ENCODE peak calls at places on chromosomes 16 and 17, in five cellular contexts. G is cardiac muscle cell, M is heart left ventricle, F is OCI-LY7, P is A549. N is an unnamed sample.

GRCh38 chr17:35740997-35741931 is 9.8 kb downstream of the RASL10B start:
- DNase-seq in M (no peak), G (peak), P (no peak), F (no peak), N (no peak)

GRCh38 chr16:68762996-68763756 is 26.1 kb downstream of the CDH1 start:
- DNase-seq in F (no peak), P (no peak), G (peak), M (no peak), N (no peak)

GRCh38 chr16:1347962-1348361 is 3.7 kb downstream of the TSR3 start:
- DNase-seq in G (no peak), P (no peak), F (no peak), M (no peak), N (no peak)

GRCh38 chr16:27475561-27475960 is 73.6 kb downstream of the IL21R start:
- DNase-seq in M (no peak), F (no peak), G (peak), P (no peak), N (no peak)

GRCh38 chr17:65533855-65534457 is 27.5 kb downstream of the AXIN2 start:
- DNase-seq in G (no peak), F (no peak), P (no peak), M (no peak), N (no peak)

GRCh38 chr17:27602721-27603445 is 28.1 kb upstream of the LGALS9 start:
- DNase-seq in M (peak), F (peak), P (peak), G (peak), N (peak)

GRCh38 chr17:8073627-8074485 is 13.7 kb downstream of the ALOX12B start:
- DNase-seq in G (peak), P (peak), M (peak), F (peak), N (peak)

GRCh38 chr16:2420035-2420434 is 9.2 kb upstream of the CCNF start:
- DNase-seq in M (no peak), P (no peak), G (peak), F (no peak), N (no peak)

GRCh38 chr16:87970206-87970605 is 19.0 kb downstream of the BANP start:
- DNase-seq in F (no peak), P (no peak), G (peak), M (no peak), N (no peak)

GRCh38 chr17:55163408-55163807 is 101.4 kb upstream of the HLF start:
- DNase-seq in P (no peak), M (no peak), F (peak), G (no peak), N (no peak)

GRCh38 chr17:79993390-79994221 is 42.1 kb downstream of the TBC1D16 start:
- DNase-seq in M (peak), P (peak), F (peak), G (peak), N (peak)

GRCh38 chr17:40553694-40554534 is 11.4 kb downstream of the CCR7 start:
- DNase-seq in F (peak), G (peak), P (no peak), M (peak), N (peak)

GRCh38 chr17:38456031-38456815 is 28.0 kb downstream of the ARHGAP23 start:
- DNase-seq in G (no peak), P (no peak), M (no peak), F (no peak), N (no peak)

GRCh38 chr17:38453951-38454421 is 25.7 kb downstream of the ARHGAP23 start:
- DNase-seq in F (no peak), G (peak), P (peak), M (peak), N (no peak)

GRCh38 chr17:38455288-38455915 is 27.1 kb downstream of the ARHGAP23 start:
- DNase-seq in M (no peak), G (peak), F (no peak), P (no peak), N (no peak)

GRCh38 chr17:38452719-38453118 is 24.5 kb downstream of the ARHGAP23 start:
- DNase-seq in P (no peak), F (no peak), M (no peak), G (no peak), N (no peak)

DNA sequence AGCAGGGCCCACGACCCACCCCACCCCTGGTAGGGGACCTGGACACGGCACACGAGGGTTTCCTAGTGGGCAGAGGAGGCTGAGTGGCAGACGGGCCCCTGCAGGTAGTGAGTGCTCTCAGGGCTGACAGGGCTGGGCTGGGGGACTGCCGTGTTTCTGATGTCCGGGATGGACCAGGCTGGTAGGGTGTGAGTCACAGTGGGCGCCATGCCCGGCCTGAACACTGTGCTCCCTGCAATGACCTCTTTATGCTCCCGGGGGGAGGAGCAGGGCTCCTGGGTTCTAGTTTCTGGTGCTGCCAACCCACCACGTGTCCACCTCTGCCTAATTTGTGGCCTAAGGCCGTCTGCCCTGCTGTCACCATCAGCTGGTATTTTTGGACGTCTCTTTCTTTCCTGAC is 26.3 kb downstream of the ARHGAP23 start:
- DNase-seq in P (peak), M (peak), G (peak), F (no peak), N (peak)
- H3K4me3 ChIP-seq in P (peak), M (peak), G (no peak), F (no peak), N (no peak)

DNA sequence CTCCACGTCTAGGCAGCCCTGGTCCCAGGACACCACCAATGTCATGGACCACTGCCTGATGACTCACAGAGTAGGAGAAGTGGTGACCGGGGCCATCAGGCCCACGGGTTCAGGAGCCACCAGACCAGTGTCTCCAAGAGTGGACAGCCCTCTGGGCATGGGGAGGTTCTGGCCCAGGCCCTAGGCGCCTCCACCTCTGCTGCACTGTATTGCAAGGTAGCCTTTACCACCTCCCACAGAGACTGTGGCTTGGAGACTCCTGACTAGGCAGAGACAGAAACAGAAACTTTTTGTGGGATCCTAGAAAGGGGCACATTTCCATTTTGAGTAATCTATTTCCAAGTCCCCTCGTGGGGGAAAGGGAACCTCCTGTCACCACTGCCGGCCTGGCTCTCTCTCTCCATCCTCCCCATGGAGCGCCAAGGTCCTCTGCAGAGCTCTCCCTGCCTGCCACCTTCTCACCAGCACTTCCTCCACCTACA is 2.9 kb downstream of the CDIP1 start:
- DNase-seq in M (no peak), G (no peak), P (no peak), F (no peak), N (no peak)
- H3K4me3 ChIP-seq in M (no peak), G (no peak), P (no peak), F (no peak), N (no peak)

GRCh38 chr17:30366536-30366935 is 12.2 kb upstream of the CPD start:
- DNase-seq in G (peak), M (no peak), P (no peak), F (no peak), N (no peak)

GRCh38 chr17:30361766-30362279 is 16.9 kb upstream of the CPD start:
- DNase-seq in M (no peak), F (peak), P (no peak), G (no peak), N (no peak)

GRCh38 chr17:30368896-30369720 is 9.6 kb upstream of the CPD start:
- DNase-seq in G (no peak), F (no peak), M (no peak), P (no peak), N (no peak)

GRCh38 chr17:30360396-30360795 is 18.3 kb upstream of the CPD start:
- DNase-seq in M (no peak), G (no peak), F (no peak), P (no peak), N (no peak)

GRCh38 chr17:30363715-30364202 is 15.0 kb upstream of the CPD start:
- DNase-seq in G (peak), P (no peak), F (peak), M (no peak), N (peak)
- H3K4me3 ChIP-seq in G (no peak), P (no peak), F (peak), M (no peak), N (no peak)

GRCh38 chr17:76264425-76264754 is 758 bp upstream of the UBALD2 start:
- DNase-seq in M (no peak), F (no peak), G (no peak), P (no peak), N (peak)
- H3K4me3 ChIP-seq in M (no peak), F (peak), G (no peak), P (peak), N (no peak)

GRCh38 chr16:72457243-72457925 is 285.4 kb upstream of the PMFBP1 start:
- DNase-seq in G (no peak), M (no peak), P (no peak), F (no peak), N (no peak)
- H3K4me3 ChIP-seq in G (no peak), M (no peak), P (no peak), F (no peak), N (no peak)

DNA sequence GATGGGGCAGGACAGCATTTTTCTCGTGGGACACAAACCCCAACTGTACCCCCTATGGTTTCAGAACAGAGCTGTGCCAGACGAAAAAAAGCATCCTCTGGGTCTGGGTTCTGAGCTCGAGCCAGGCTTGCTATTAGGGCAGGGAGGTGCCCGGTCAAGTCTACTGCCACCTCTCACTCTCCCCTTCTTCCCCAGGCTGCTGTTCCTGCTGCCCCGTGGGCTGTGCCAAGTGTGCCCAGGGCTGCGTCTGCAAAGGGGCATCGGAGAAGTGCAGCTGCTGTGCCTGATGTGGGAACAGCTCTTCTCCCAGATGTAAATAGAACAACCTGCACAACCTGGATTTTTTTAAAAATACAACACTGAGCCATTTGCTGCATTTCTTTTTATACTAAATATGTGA is 1.1 kb downstream of the MT1E start:
- DNase-seq in F (no peak), M (no peak), G (no peak), P (no peak), N (no peak)
- H3K4me3 ChIP-seq in F (no peak), M (peak), G (no peak), P (no peak), N (no peak)

GRCh38 chr16:85460983-85461813 is 151.9 kb upstream of the GSE1 start:
- DNase-seq in G (peak), P (peak), M (no peak), F (no peak), N (no peak)
- H3K4me3 ChIP-seq in G (no peak), P (no peak), M (peak), F (no peak), N (no peak)

GRCh38 chr16:7332611-7333010 is at the start of gene RBFOX1:
- DNase-seq in G (no peak), F (no peak), P (no peak), M (no peak), N (no peak)
- H3K4me3 ChIP-seq in G (peak), F (no peak), P (no peak), M (peak), N (no peak)

GRCh38 chr17:1030684-1031557 is 34.0 kb downstream of the TIMM22 start:
- DNase-seq in P (no peak), F (no peak), G (no peak), M (peak), N (no peak)
- H3K4me3 ChIP-seq in P (no peak), F (no peak), G (no peak), M (peak), N (no peak)

N was measured in mucosa of descending colon.